ENCODE peak calls at places on chromosome 16, in six cellular contexts. G is heart left ventricle; L is CD4-positive, alpha-beta T cell; E is PC-9; W is IMR-90; Z is GM12878. U is an unnamed sample.
A peak's percentile ranks its signal among the peaks of the same experiment; 100 is the strongest.

GRCh38 chr16:49441366-49441780 is 67.8 kb downstream of the C16orf78 start:
- DNase-seq in G (peak; percentile 71), L (peak; percentile 65), E (no peak), W (no peak), Z (peak; percentile 71), U (no peak)

GRCh38 chr16:85542548-85542927 is 70.6 kb upstream of the GSE1 start:
- DNase-seq in G (no peak), L (no peak), E (no peak), W (no peak), Z (no peak), U (no peak)

GRCh38 chr16:49855822-49856740 is at the start of gene ZNF423:
- DNase-seq in G (no peak), L (no peak), E (no peak), W (no peak), Z (no peak), U (no peak)

GRCh38 chr16:53745126-53745525 is 41.2 kb downstream of the FTO start:
- DNase-seq in G (no peak), L (no peak), E (peak; percentile 87), W (no peak), Z (no peak), U (peak; percentile 27)

GRCh38 chr16:73095885-73096341 is 48.0 kb upstream of the ZFHX3 start:
- DNase-seq in G (no peak), L (no peak), E (no peak), W (no peak), Z (no peak), U (no peak)

GRCh38 chr16:84898447-84898846 is 78.7 kb downstream of the CRISPLD2 start:
- DNase-seq in G (no peak), L (no peak), E (no peak), W (peak; percentile 46), Z (no peak), U (peak; percentile 70)

GRCh38 chr16:85402910-85403692 is 210.0 kb upstream of the GSE1 start:
- DNase-seq in G (peak; percentile 73), L (no peak), E (no peak), W (peak; percentile 77), Z (no peak), U (no peak)

GRCh38 chr16:68382296-68382718 is 66.0 kb downstream of the SMPD3 start:
- DNase-seq in G (peak; percentile 37), L (no peak), E (no peak), W (no peak), Z (no peak), U (no peak)

GRCh38 chr16:77499373-77500285 is 64.8 kb upstream of the ADAMTS18 start:
- DNase-seq in G (no peak), L (no peak), E (no peak), W (no peak), Z (no peak), U (no peak)

GRCh38 chr16:88796278-88796677 is 7.3 kb upstream of the CDT1 start:
- DNase-seq in G (no peak), L (no peak), E (no peak), W (no peak), Z (no peak), U (no peak)

GRCh38 chr16:84406006-84406963 is 37.9 kb downstream of the ATP2C2 start:
- DNase-seq in G (no peak), L (no peak), E (no peak), W (no peak), Z (no peak), U (no peak)

GRCh38 chr16:81204794-81205680 is 33.5 kb upstream of the BCO1 start:
- DNase-seq in G (no peak), L (peak; percentile 16), E (no peak), W (peak; percentile 64), Z (peak; percentile 11), U (peak; percentile 26)

GRCh38 chr16:48204825-48205151 is 39.3 kb upstream of the LONP2 start:
- DNase-seq in G (no peak), L (no peak), E (no peak), W (no peak), Z (no peak), U (no peak)

GRCh38 chr16:48201515-48202201 is 42.4 kb upstream of the LONP2 start:
- DNase-seq in G (no peak), L (no peak), E (no peak), W (no peak), Z (no peak), U (no peak)

GRCh38 chr16:48203974-48204824 is 39.9 kb upstream of the LONP2 start:
- DNase-seq in G (no peak), L (no peak), E (no peak), W (no peak), Z (no peak), U (no peak)

GRCh38 chr16:48210747-48211146 is 33.4 kb upstream of the LONP2 start:
- DNase-seq in G (no peak), L (no peak), E (no peak), W (no peak), Z (no peak), U (no peak)

DNA sequence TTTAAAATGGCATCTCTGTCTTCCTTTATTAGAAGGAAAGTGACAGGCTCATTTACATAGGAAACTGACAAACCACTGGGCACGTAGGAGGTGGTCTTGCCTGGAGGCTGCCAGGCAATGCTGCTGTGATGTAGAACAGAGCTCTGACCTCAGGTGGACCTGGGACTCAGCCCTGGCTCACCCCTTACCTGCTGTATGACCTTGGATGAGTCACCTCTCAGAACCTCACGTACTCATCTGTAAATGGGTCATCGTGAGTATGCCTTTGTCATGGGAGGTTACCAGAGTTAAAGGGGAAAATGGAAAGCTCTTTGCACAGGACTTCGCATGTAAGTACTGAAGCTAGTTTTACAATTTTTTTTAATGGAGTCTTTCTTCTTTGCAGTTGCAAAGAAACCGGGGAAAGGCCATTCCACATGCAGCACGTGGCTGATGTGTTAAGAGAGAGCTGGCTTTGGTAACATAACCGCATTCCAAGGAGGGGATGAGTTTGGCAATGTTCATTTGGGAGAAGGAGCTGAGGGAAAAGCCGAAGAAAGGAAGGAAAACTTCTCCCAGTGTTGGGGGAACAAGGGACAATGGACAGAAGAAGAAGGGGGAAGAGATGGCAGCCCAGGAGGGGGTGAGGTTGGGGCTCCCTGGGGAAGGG is 37.4 kb upstream of the LONP2 start:
- DNase-seq in G (no peak), L (no peak), E (no peak), W (peak; percentile 13), Z (no peak), U (peak; percentile 37)
- H3K27ac ChIP-seq in G (no peak overlapping the region), L (no peak overlapping the region), E (no peak overlapping the region), W (no peak overlapping the region), Z (no peak overlapping the region), U (no peak overlapping the region)

GRCh38 chr16:2386990-2387389 is 42.3 kb upstream of the CCNF start:
- DNase-seq in G (no peak), L (no peak), E (no peak), W (no peak), Z (no peak), U (no peak)
- TF ChIP-seq CTCF in G (no peak), L (no peak), E (peak; percentile 27), W (peak; percentile 21), Z (no peak), U (no peak)

GRCh38 chr16:52515068-52515671 is 31.8 kb downstream of the TOX3 start:
- DNase-seq in G (no peak), L (no peak), E (no peak), W (no peak), Z (no peak), U (no peak)
- H3K27ac ChIP-seq in G (no peak overlapping the region), L (no peak overlapping the region), E (no peak overlapping the region), W (no peak overlapping the region), Z (no peak overlapping the region), U (no peak overlapping the region)

GRCh38 chr16:58198022-58198683 is at the start of gene CSNK2A2:
- DNase-seq in G (peak; percentile 87), L (peak; percentile 66), E (no peak), W (peak; percentile 56), Z (no peak), U (peak; percentile 84)
- TF ChIP-seq CTCF in G (peak; percentile 15), L (no peak), E (no peak), W (peak; percentile 64), Z (peak; percentile 65), U (peak; percentile 78)